ENCODE peak calls at places on chromosomes 13 and 19, in seven cellular contexts. One of them, this sample, is unnamed.

GRCh38 chr19:39940221-39940833 is 5.9 kb upstream of the FCGBP start:
- DNase-seq in stimulated activated CD4-positive, alpha-beta T cell treated with anti-CD3 and anti-CD28 coated beads, TNF-alpha, amount 100 ng/mL, for 4 hours: no peak
- DNase-seq in cardiac fibroblast: no peak
- DNase-seq in CD8-positive, alpha-beta T cell: no peak
- DNase-seq in T-cell: no peak
- DNase-seq in amniotic stem cell: no peak
- DNase-seq in ovary: no peak
- DNase-seq in this sample: no peak

GRCh38 chr13:59208405-59209195 is 955.1 kb downstream of the DIAPH3 start:
- DNase-seq in amniotic stem cell: no peak
- DNase-seq in stimulated activated CD4-positive, alpha-beta T cell treated with anti-CD3 and anti-CD28 coated beads, TNF-alpha, amount 100 ng/mL, for 4 hours: no peak
- DNase-seq in cardiac fibroblast: peak
- DNase-seq in T-cell: no peak
- DNase-seq in ovary: no peak
- DNase-seq in CD8-positive, alpha-beta T cell: no peak
- DNase-seq in this sample: no peak

GRCh38 chr19:34772697-34773554 is at the start of gene ZNF599:
- DNase-seq in cardiac fibroblast: peak
- DNase-seq in T-cell: peak
- DNase-seq in amniotic stem cell: peak
- DNase-seq in CD8-positive, alpha-beta T cell: peak
- DNase-seq in ovary: peak
- DNase-seq in stimulated activated CD4-positive, alpha-beta T cell treated with anti-CD3 and anti-CD28 coated beads, TNF-alpha, amount 100 ng/mL, for 4 hours: peak
- DNase-seq in this sample: peak

GRCh38 chr19:1411255-1412191 is 4.1 kb downstream of the DAZAP1 start:
- DNase-seq in cardiac fibroblast: peak
- DNase-seq in T-cell: peak
- DNase-seq in stimulated activated CD4-positive, alpha-beta T cell treated with anti-CD3 and anti-CD28 coated beads, TNF-alpha, amount 100 ng/mL, for 4 hours: no peak
- DNase-seq in amniotic stem cell: no peak
- DNase-seq in ovary: no peak
- DNase-seq in CD8-positive, alpha-beta T cell: peak
- DNase-seq in this sample: no peak

GRCh38 chr19:10290876-10291553 is 1.3 kb downstream of the ICAM5 start:
- DNase-seq in ovary: peak
- DNase-seq in cardiac fibroblast: peak
- DNase-seq in CD8-positive, alpha-beta T cell: peak
- DNase-seq in T-cell: peak
- DNase-seq in stimulated activated CD4-positive, alpha-beta T cell treated with anti-CD3 and anti-CD28 coated beads, TNF-alpha, amount 100 ng/mL, for 4 hours: peak
- DNase-seq in amniotic stem cell: no peak
- DNase-seq in this sample: no peak

GRCh38 chr13:86856996-86857395 is 814.2 kb upstream of the SLITRK5 start:
- DNase-seq in stimulated activated CD4-positive, alpha-beta T cell treated with anti-CD3 and anti-CD28 coated beads, TNF-alpha, amount 100 ng/mL, for 4 hours: no peak
- DNase-seq in amniotic stem cell: no peak
- DNase-seq in CD8-positive, alpha-beta T cell: no peak
- DNase-seq in T-cell: no peak
- DNase-seq in cardiac fibroblast: no peak
- DNase-seq in ovary: no peak
- DNase-seq in this sample: no peak

GRCh38 chr13:42113478-42113877 is 65.0 kb downstream of the DGKH start:
- DNase-seq in CD8-positive, alpha-beta T cell: no peak
- DNase-seq in cardiac fibroblast: no peak
- DNase-seq in ovary: no peak
- DNase-seq in T-cell: no peak
- DNase-seq in amniotic stem cell: no peak
- DNase-seq in stimulated activated CD4-positive, alpha-beta T cell treated with anti-CD3 and anti-CD28 coated beads, TNF-alpha, amount 100 ng/mL, for 4 hours: no peak
- DNase-seq in this sample: no peak

GRCh38 chr13:40407567-40407966 is 258.9 kb downstream of the FOXO1 start:
- DNase-seq in ovary: no peak
- DNase-seq in stimulated activated CD4-positive, alpha-beta T cell treated with anti-CD3 and anti-CD28 coated beads, TNF-alpha, amount 100 ng/mL, for 4 hours: no peak
- DNase-seq in T-cell: no peak
- DNase-seq in cardiac fibroblast: no peak
- DNase-seq in CD8-positive, alpha-beta T cell: no peak
- DNase-seq in amniotic stem cell: no peak
- DNase-seq in this sample: no peak

GRCh38 chr19:35171730-35172129 is 17.2 kb downstream of the FXYD5 start:
- DNase-seq in CD8-positive, alpha-beta T cell: no peak
- DNase-seq in T-cell: no peak
- DNase-seq in cardiac fibroblast: no peak
- DNase-seq in ovary: no peak
- DNase-seq in amniotic stem cell: no peak
- DNase-seq in stimulated activated CD4-positive, alpha-beta T cell treated with anti-CD3 and anti-CD28 coated beads, TNF-alpha, amount 100 ng/mL, for 4 hours: no peak
- DNase-seq in this sample: no peak

GRCh38 chr13:112165712-112166111 is 98.8 kb downstream of the SOX1 start:
- DNase-seq in ovary: no peak
- DNase-seq in amniotic stem cell: no peak
- DNase-seq in T-cell: no peak
- DNase-seq in stimulated activated CD4-positive, alpha-beta T cell treated with anti-CD3 and anti-CD28 coated beads, TNF-alpha, amount 100 ng/mL, for 4 hours: no peak
- DNase-seq in cardiac fibroblast: no peak
- DNase-seq in CD8-positive, alpha-beta T cell: no peak
- DNase-seq in this sample: no peak

GRCh38 chr19:53881482-53882390 is at the start of gene PRKCG:
- DNase-seq in stimulated activated CD4-positive, alpha-beta T cell treated with anti-CD3 and anti-CD28 coated beads, TNF-alpha, amount 100 ng/mL, for 4 hours: peak
- DNase-seq in CD8-positive, alpha-beta T cell: peak
- DNase-seq in amniotic stem cell: no peak
- DNase-seq in T-cell: peak
- DNase-seq in cardiac fibroblast: no peak
- DNase-seq in ovary: peak
- DNase-seq in this sample: no peak

GRCh38 chr13:98394820-98395510 is 181.9 kb downstream of the STK24 start:
- DNase-seq in T-cell: no peak
- DNase-seq in cardiac fibroblast: no peak
- DNase-seq in stimulated activated CD4-positive, alpha-beta T cell treated with anti-CD3 and anti-CD28 coated beads, TNF-alpha, amount 100 ng/mL, for 4 hours: no peak
- DNase-seq in amniotic stem cell: no peak
- DNase-seq in CD8-positive, alpha-beta T cell: no peak
- DNase-seq in ovary: no peak
- DNase-seq in this sample: no peak

GRCh38 chr13:109509154-109509905 is 277.1 kb downstream of the IRS2 start:
- DNase-seq in amniotic stem cell: no peak
- DNase-seq in CD8-positive, alpha-beta T cell: no peak
- DNase-seq in ovary: no peak
- DNase-seq in T-cell: no peak
- DNase-seq in stimulated activated CD4-positive, alpha-beta T cell treated with anti-CD3 and anti-CD28 coated beads, TNF-alpha, amount 100 ng/mL, for 4 hours: no peak
- DNase-seq in cardiac fibroblast: peak
- DNase-seq in this sample: no peak

GRCh38 chr13:73938375-73939070 is 195.7 kb downstream of the KLF12 start:
- DNase-seq in T-cell: no peak
- DNase-seq in amniotic stem cell: peak
- DNase-seq in CD8-positive, alpha-beta T cell: no peak
- DNase-seq in cardiac fibroblast: peak
- DNase-seq in stimulated activated CD4-positive, alpha-beta T cell treated with anti-CD3 and anti-CD28 coated beads, TNF-alpha, amount 100 ng/mL, for 4 hours: no peak
- DNase-seq in ovary: no peak
- DNase-seq in this sample: no peak

GRCh38 chr13:80297094-80297493 is 43.8 kb downstream of the SPRY2 start:
- DNase-seq in ovary: no peak
- DNase-seq in stimulated activated CD4-positive, alpha-beta T cell treated with anti-CD3 and anti-CD28 coated beads, TNF-alpha, amount 100 ng/mL, for 4 hours: no peak
- DNase-seq in T-cell: no peak
- DNase-seq in CD8-positive, alpha-beta T cell: no peak
- DNase-seq in amniotic stem cell: no peak
- DNase-seq in cardiac fibroblast: no peak
- DNase-seq in this sample: no peak

GRCh38 chr13:33080962-33081655 is 64.9 kb downstream of the KL start:
- DNase-seq in T-cell: no peak
- DNase-seq in stimulated activated CD4-positive, alpha-beta T cell treated with anti-CD3 and anti-CD28 coated beads, TNF-alpha, amount 100 ng/mL, for 4 hours: no peak
- DNase-seq in CD8-positive, alpha-beta T cell: no peak
- DNase-seq in amniotic stem cell: no peak
- DNase-seq in ovary: no peak
- DNase-seq in cardiac fibroblast: peak
- DNase-seq in this sample: no peak

GRCh38 chr13:104414771-104415170 is 1348.6 kb upstream of the SLC10A2 start:
- DNase-seq in amniotic stem cell: no peak
- DNase-seq in cardiac fibroblast: no peak
- DNase-seq in T-cell: no peak
- DNase-seq in ovary: no peak
- DNase-seq in CD8-positive, alpha-beta T cell: no peak
- DNase-seq in stimulated activated CD4-positive, alpha-beta T cell treated with anti-CD3 and anti-CD28 coated beads, TNF-alpha, amount 100 ng/mL, for 4 hours: no peak
- DNase-seq in this sample: no peak

GRCh38 chr19:34366670-34367423 is 1.9 kb downstream of the GPI start:
- DNase-seq in ovary: no peak
- DNase-seq in stimulated activated CD4-positive, alpha-beta T cell treated with anti-CD3 and anti-CD28 coated beads, TNF-alpha, amount 100 ng/mL, for 4 hours: no peak
- DNase-seq in T-cell: peak
- DNase-seq in cardiac fibroblast: peak
- DNase-seq in CD8-positive, alpha-beta T cell: no peak
- DNase-seq in amniotic stem cell: peak
- DNase-seq in this sample: no peak

GRCh38 chr19:3555653-3556422 is 1.5 kb downstream of the MFSD12 start:
- DNase-seq in CD8-positive, alpha-beta T cell: no peak
- DNase-seq in amniotic stem cell: no peak
- DNase-seq in T-cell: no peak
- DNase-seq in ovary: peak
- DNase-seq in stimulated activated CD4-positive, alpha-beta T cell treated with anti-CD3 and anti-CD28 coated beads, TNF-alpha, amount 100 ng/mL, for 4 hours: no peak
- DNase-seq in cardiac fibroblast: no peak
- DNase-seq in this sample: no peak

GRCh38 chr19:49564616-49565045 is 15.7 kb downstream of the NOSIP start:
- DNase-seq in T-cell: no peak
- DNase-seq in ovary: no peak
- DNase-seq in CD8-positive, alpha-beta T cell: peak
- DNase-seq in stimulated activated CD4-positive, alpha-beta T cell treated with anti-CD3 and anti-CD28 coated beads, TNF-alpha, amount 100 ng/mL, for 4 hours: no peak
- DNase-seq in amniotic stem cell: no peak
- DNase-seq in cardiac fibroblast: no peak
- DNase-seq in this sample: no peak

GRCh38 chr19:47529018-47529742 is 14.3 kb upstream of the NAPA start:
- DNase-seq in T-cell: no peak
- DNase-seq in amniotic stem cell: no peak
- DNase-seq in stimulated activated CD4-positive, alpha-beta T cell treated with anti-CD3 and anti-CD28 coated beads, TNF-alpha, amount 100 ng/mL, for 4 hours: no peak
- DNase-seq in CD8-positive, alpha-beta T cell: no peak
- DNase-seq in cardiac fibroblast: no peak
- DNase-seq in ovary: no peak
- DNase-seq in this sample: no peak

GRCh38 chr19:9000933-9001332 is 9.3 kb downstream of the MUC16 start:
- DNase-seq in ovary: no peak
- DNase-seq in cardiac fibroblast: no peak
- DNase-seq in amniotic stem cell: no peak
- DNase-seq in T-cell: no peak
- DNase-seq in CD8-positive, alpha-beta T cell: no peak
- DNase-seq in stimulated activated CD4-positive, alpha-beta T cell treated with anti-CD3 and anti-CD28 coated beads, TNF-alpha, amount 100 ng/mL, for 4 hours: no peak
- DNase-seq in this sample: no peak

GRCh38 chr13:90757127-90757680 is 590.3 kb upstream of the MIR17HG start:
- DNase-seq in cardiac fibroblast: peak
- DNase-seq in CD8-positive, alpha-beta T cell: no peak
- DNase-seq in T-cell: no peak
- DNase-seq in ovary: no peak
- DNase-seq in stimulated activated CD4-positive, alpha-beta T cell treated with anti-CD3 and anti-CD28 coated beads, TNF-alpha, amount 100 ng/mL, for 4 hours: no peak
- DNase-seq in amniotic stem cell: no peak
- DNase-seq in this sample: no peak

GRCh38 chr13:95301947-95302386 is 716 bp upstream of the ABCC4 start:
- DNase-seq in amniotic stem cell: no peak
- DNase-seq in T-cell: no peak
- DNase-seq in cardiac fibroblast: peak
- DNase-seq in stimulated activated CD4-positive, alpha-beta T cell treated with anti-CD3 and anti-CD28 coated beads, TNF-alpha, amount 100 ng/mL, for 4 hours: no peak
- DNase-seq in CD8-positive, alpha-beta T cell: no peak
- DNase-seq in ovary: no peak
- DNase-seq in this sample: no peak

GRCh38 chr19:13118424-13119193 is 545 bp downstream of the NACC1 start:
- DNase-seq in cardiac fibroblast: peak
- DNase-seq in CD8-positive, alpha-beta T cell: peak
- DNase-seq in T-cell: no peak
- DNase-seq in ovary: peak
- DNase-seq in stimulated activated CD4-positive, alpha-beta T cell treated with anti-CD3 and anti-CD28 coated beads, TNF-alpha, amount 100 ng/mL, for 4 hours: no peak
- DNase-seq in amniotic stem cell: no peak
- DNase-seq in this sample: no peak

GRCh38 chr19:9940778-9941177 is 4.5 kb upstream of the OLFM2 start:
- DNase-seq in ovary: no peak
- DNase-seq in CD8-positive, alpha-beta T cell: no peak
- DNase-seq in amniotic stem cell: no peak
- DNase-seq in stimulated activated CD4-positive, alpha-beta T cell treated with anti-CD3 and anti-CD28 coated beads, TNF-alpha, amount 100 ng/mL, for 4 hours: no peak
- DNase-seq in T-cell: no peak
- DNase-seq in cardiac fibroblast: no peak
- DNase-seq in this sample: no peak

GRCh38 chr19:17323973-17324327 is 10.7 kb downstream of the ANO8 start:
- DNase-seq in stimulated activated CD4-positive, alpha-beta T cell treated with anti-CD3 and anti-CD28 coated beads, TNF-alpha, amount 100 ng/mL, for 4 hours: no peak
- DNase-seq in ovary: no peak
- DNase-seq in CD8-positive, alpha-beta T cell: no peak
- DNase-seq in cardiac fibroblast: no peak
- DNase-seq in amniotic stem cell: no peak
- DNase-seq in T-cell: no peak
- DNase-seq in this sample: peak

GRCh38 chr19:39299404-39299803 is 3.2 kb downstream of the IFNL1 start:
- DNase-seq in stimulated activated CD4-positive, alpha-beta T cell treated with anti-CD3 and anti-CD28 coated beads, TNF-alpha, amount 100 ng/mL, for 4 hours: no peak
- DNase-seq in CD8-positive, alpha-beta T cell: no peak
- DNase-seq in cardiac fibroblast: no peak
- DNase-seq in T-cell: no peak
- DNase-seq in ovary: no peak
- DNase-seq in amniotic stem cell: no peak
- DNase-seq in this sample: no peak

GRCh38 chr19:708154-709141 is at the start of gene PALM:
- DNase-seq in T-cell: no peak
- DNase-seq in amniotic stem cell: no peak
- DNase-seq in cardiac fibroblast: peak
- DNase-seq in CD8-positive, alpha-beta T cell: no peak
- DNase-seq in ovary: peak
- DNase-seq in stimulated activated CD4-positive, alpha-beta T cell treated with anti-CD3 and anti-CD28 coated beads, TNF-alpha, amount 100 ng/mL, for 4 hours: no peak
- DNase-seq in this sample: no peak

GRCh38 chr19:41696402-41697197 is 8.5 kb upstream of the CEACAM7 start:
- DNase-seq in T-cell: no peak
- DNase-seq in cardiac fibroblast: no peak
- DNase-seq in ovary: no peak
- DNase-seq in CD8-positive, alpha-beta T cell: no peak
- DNase-seq in amniotic stem cell: no peak
- DNase-seq in stimulated activated CD4-positive, alpha-beta T cell treated with anti-CD3 and anti-CD28 coated beads, TNF-alpha, amount 100 ng/mL, for 4 hours: no peak
- DNase-seq in this sample: no peak

GRCh38 chr19:11971045-11971444 is 6.2 kb downstream of the ZNF763 start:
- DNase-seq in cardiac fibroblast: no peak
- DNase-seq in amniotic stem cell: no peak
- DNase-seq in CD8-positive, alpha-beta T cell: no peak
- DNase-seq in T-cell: no peak
- DNase-seq in ovary: no peak
- DNase-seq in stimulated activated CD4-positive, alpha-beta T cell treated with anti-CD3 and anti-CD28 coated beads, TNF-alpha, amount 100 ng/mL, for 4 hours: no peak
- DNase-seq in this sample: no peak

GRCh38 chr13:81929988-81930387 is 1589.1 kb upstream of the SPRY2 start:
- DNase-seq in amniotic stem cell: peak
- DNase-seq in T-cell: no peak
- DNase-seq in CD8-positive, alpha-beta T cell: no peak
- DNase-seq in stimulated activated CD4-positive, alpha-beta T cell treated with anti-CD3 and anti-CD28 coated beads, TNF-alpha, amount 100 ng/mL, for 4 hours: no peak
- DNase-seq in cardiac fibroblast: peak
- DNase-seq in ovary: no peak
- DNase-seq in this sample: no peak

GRCh38 chr13:78603240-78603947 is at the start of gene POU4F1:
- DNase-seq in ovary: no peak
- DNase-seq in amniotic stem cell: no peak
- DNase-seq in stimulated activated CD4-positive, alpha-beta T cell treated with anti-CD3 and anti-CD28 coated beads, TNF-alpha, amount 100 ng/mL, for 4 hours: no peak
- DNase-seq in cardiac fibroblast: no peak
- DNase-seq in T-cell: peak
- DNase-seq in CD8-positive, alpha-beta T cell: peak
- DNase-seq in this sample: peak

GRCh38 chr19:3931041-3931440 is 1.8 kb upstream of the NMRK2 start:
- DNase-seq in CD8-positive, alpha-beta T cell: no peak
- DNase-seq in stimulated activated CD4-positive, alpha-beta T cell treated with anti-CD3 and anti-CD28 coated beads, TNF-alpha, amount 100 ng/mL, for 4 hours: no peak
- DNase-seq in T-cell: no peak
- DNase-seq in cardiac fibroblast: no peak
- DNase-seq in amniotic stem cell: no peak
- DNase-seq in ovary: no peak
- DNase-seq in this sample: no peak